ENCODE peak calls at places on chromosomes 2 and 18, in seven cellular contexts. S is uterus, N is GM12878, F is H1, O is brain microvascular endothelial cell, V is left ventricle myocardium inferior, L is stomach. U is an unnamed sample.

GRCh38 chr2:60413819-60414178 is 139.7 kb downstream of the BCL11A start:
- DNase-seq in O (no peak), V (no peak), S (no peak), F (no peak), L (no peak), N (peak; percentile 78), U (no peak)

GRCh38 chr2:238496756-238497609 is 70.3 kb downstream of the ASB1 start:
- DNase-seq in V (no peak), N (no peak), F (no peak), O (no peak), S (no peak), L (peak; percentile 19), U (peak; percentile 62)

GRCh38 chr2:64192570-64193192 is 48.5 kb upstream of the PELI1 start:
- DNase-seq in S (no peak), L (no peak), V (no peak), N (no peak), O (no peak), F (no peak), U (no peak)

GRCh38 chr2:10016802-10017258 is 26.5 kb upstream of the KLF11 start:
- DNase-seq in V (no peak), N (no peak), O (no peak), S (no peak), F (no peak), L (no peak), U (no peak)

GRCh38 chr18:48356909-48357631 is 52.1 kb downstream of the ZBTB7C start:
- DNase-seq in N (no peak), V (no peak), S (no peak), L (no peak), F (no peak), O (no peak), U (peak; percentile 56)

GRCh38 chr18:79988079-79988924 is at the start of gene TXNL4A:
- DNase-seq in S (peak; percentile 69), L (peak; percentile 89), N (peak; percentile 54), O (peak; percentile 75), F (no peak), V (peak; percentile 88), U (peak; percentile 88)

GRCh38 chr2:44930274-44930826 is 11.2 kb upstream of the SIX3 start:
- DNase-seq in N (no peak), L (no peak), S (no peak), F (no peak), V (no peak), O (no peak), U (no peak)

GRCh38 chr18:23634692-23635091 is 28.0 kb downstream of the ANKRD29 start:
- DNase-seq in N (no peak), S (no peak), V (no peak), F (no peak), L (no peak), O (no peak), U (no peak)

GRCh38 chr2:183532514-183532913 is 408.3 kb downstream of the NUP35 start:
- DNase-seq in F (no peak), N (no peak), V (no peak), L (no peak), O (peak; percentile 3), S (no peak), U (no peak)

GRCh38 chr18:59311631-59312030 is 6.8 kb downstream of the CPLX4 start:
- DNase-seq in F (no peak), O (peak; percentile 40), V (no peak), N (no peak), L (no peak), S (no peak), U (no peak)

GRCh38 chr2:170843656-170844055 is 27.0 kb downstream of the GAD1 start:
- DNase-seq in S (no peak), O (peak; percentile 39), L (no peak), N (no peak), V (no peak), F (no peak), U (no peak)

GRCh38 chr2:49693961-49694360 is 539.6 kb upstream of the FSHR start:
- DNase-seq in F (no peak), O (no peak), L (no peak), V (no peak), N (no peak), S (no peak), U (no peak)

GRCh38 chr2:5589183-5589582 is 103.0 kb upstream of the SOX11 start:
- DNase-seq in O (no peak), N (no peak), V (no peak), F (no peak), S (no peak), L (no peak), U (no peak)

GRCh38 chr2:150478206-150478974 is 9.1 kb downstream of the RND3 start:
- DNase-seq in V (no peak), O (no peak), F (no peak), S (no peak), N (no peak), L (no peak), U (no peak)

GRCh38 chr2:46925444-46926351 is 10.1 kb upstream of the MCFD2 start:
- DNase-seq in F (no peak), V (no peak), L (no peak), S (no peak), O (no peak), N (no peak), U (no peak)

GRCh38 chr2:37052600-37053332 is 31.4 kb downstream of the HEATR5B start:
- DNase-seq in V (no peak), O (no peak), S (no peak), F (no peak), N (no peak), L (no peak), U (no peak)

GRCh38 chr18:13612111-13612997 is 114.0 kb downstream of the FAM210A start:
- DNase-seq in O (no peak), V (no peak), S (no peak), F (no peak), N (peak; percentile 94), L (peak; percentile 44), U (no peak)

GRCh38 chr2:95025406-95026319 is at the start of gene MAL:
- DNase-seq in V (no peak), L (peak; percentile 40), F (no peak), O (no peak), N (no peak), S (no peak), U (no peak)

GRCh38 chr2:193219413-193219812 is 1024.7 kb upstream of the TMEFF2 start:
- DNase-seq in S (no peak), N (no peak), L (no peak), F (no peak), O (no peak), V (no peak), U (no peak)

DNA sequence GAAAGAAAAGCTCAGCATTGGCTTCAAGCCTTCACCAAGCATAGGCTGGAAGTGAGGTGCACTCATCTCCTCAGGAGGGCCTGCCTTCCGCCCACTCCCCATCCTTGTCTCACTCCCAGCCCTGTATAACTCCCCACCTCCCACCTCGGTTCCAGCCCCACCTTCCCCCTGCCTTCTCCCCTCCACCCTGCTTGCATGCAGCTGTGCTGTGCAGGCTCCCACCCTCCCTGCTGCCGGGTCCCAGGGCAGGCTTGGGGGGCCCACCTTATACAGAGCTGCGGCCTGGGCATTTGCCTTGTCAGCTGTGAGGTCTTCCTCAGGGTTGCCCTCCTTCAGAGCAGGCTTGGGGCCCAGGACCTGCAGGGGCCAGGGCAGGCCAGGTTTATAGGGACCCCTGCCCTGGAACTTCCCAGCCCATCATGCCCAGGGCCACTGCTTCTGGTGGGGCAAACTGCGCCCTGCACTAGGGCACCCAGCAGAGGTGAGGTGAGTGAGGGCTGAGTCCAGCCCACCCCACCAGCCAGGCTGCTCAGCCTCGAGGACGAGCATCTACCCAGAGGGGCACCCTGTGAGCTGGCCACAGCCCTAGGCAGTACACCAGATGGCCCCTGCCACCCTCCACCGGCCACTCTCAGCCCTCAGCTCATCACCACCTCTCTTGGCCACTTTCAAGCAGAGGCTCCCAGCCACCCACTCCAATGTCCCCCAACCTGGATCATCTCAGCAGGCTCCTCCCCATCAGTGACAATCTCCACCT is 11.6 kb downstream of the CAPG start:
- DNase-seq in L (no peak), F (no peak), N (no peak), S (no peak), V (no peak), O (no peak), U (no peak)
- H3K27ac ChIP-seq in L (no peak overlapping the region), F (no peak overlapping the region), N (no peak overlapping the region), S (no peak overlapping the region), V (no peak overlapping the region), O (no peak overlapping the region), U (peak overlapping the region; percentile 86)

DNA sequence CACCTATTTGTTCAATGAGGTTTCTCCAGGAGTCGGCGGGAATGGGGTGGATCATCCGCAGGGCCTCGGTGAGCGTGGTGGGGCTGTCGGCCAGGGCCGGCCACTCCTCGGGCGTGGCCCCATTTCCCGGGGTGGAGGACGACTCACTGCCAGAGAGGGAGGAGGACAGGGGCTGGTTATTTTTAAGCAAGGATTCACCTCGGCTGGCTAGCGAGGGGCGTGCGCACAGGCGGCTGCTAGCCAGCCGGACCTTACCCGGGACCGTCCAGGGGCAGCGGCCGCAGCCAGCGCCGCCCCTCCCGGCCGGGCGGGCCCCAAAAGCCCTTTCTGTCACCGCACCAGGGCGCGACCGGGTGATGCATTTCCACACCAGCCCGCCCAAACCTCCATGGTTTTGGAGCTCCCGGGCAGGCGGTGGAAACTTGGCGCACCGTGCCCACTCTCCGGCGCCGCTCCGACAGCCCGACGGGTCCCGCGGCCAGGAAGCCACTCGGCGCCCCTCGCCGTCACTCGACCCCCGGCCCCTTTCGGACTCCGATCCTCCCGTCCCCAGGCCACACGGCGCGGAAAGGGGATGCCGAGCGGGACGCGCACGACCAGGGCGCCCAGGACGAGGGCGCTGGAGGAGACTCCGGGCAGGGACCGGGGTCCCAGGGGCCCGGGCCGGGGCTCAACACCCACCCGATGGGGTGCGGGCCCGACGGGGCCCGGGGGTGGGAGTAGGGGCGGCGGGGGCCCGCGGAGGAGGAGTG is 57.2 kb downstream of the SNORC start:
- DNase-seq in O (no peak), F (no peak), N (no peak), S (no peak), V (no peak), L (no peak), U (no peak)
- H3K4me3 ChIP-seq in O (peak overlapping the region; percentile 12), F (peak overlapping the region; percentile 61), N (no peak overlapping the region), S (peak overlapping the region; percentile 29), V (peak overlapping the region; percentile 55), L (peak overlapping the region; percentile 56), U (peak overlapping the region; percentile 76)

GRCh38 chr2:79235135-79235534 is 75.6 kb upstream of the REG3A start:
- DNase-seq in L (no peak), N (no peak), V (no peak), O (no peak), S (no peak), F (no peak), U (no peak)
- TF ChIP-seq CTCF in L (peak; percentile 11), N (no peak), V (no peak), O (no peak), S (no peak), F (peak; percentile 69), U (no peak)

GRCh38 chr2:189783451-189783926 is 650 bp downstream of the ORMDL1 start:
- DNase-seq in O (no peak), S (no peak), V (no peak), F (no peak), N (peak; percentile 20), L (no peak), U (no peak)

GRCh38 chr2:189783927-189784867 is at the start of the genes ORMDL1 and PMS1:
- DNase-seq in F (peak; percentile 87), L (peak; percentile 97), N (peak; percentile 86), O (peak; percentile 91), V (peak; percentile 97), S (peak; percentile 93), U (peak; percentile 96)

DNA sequence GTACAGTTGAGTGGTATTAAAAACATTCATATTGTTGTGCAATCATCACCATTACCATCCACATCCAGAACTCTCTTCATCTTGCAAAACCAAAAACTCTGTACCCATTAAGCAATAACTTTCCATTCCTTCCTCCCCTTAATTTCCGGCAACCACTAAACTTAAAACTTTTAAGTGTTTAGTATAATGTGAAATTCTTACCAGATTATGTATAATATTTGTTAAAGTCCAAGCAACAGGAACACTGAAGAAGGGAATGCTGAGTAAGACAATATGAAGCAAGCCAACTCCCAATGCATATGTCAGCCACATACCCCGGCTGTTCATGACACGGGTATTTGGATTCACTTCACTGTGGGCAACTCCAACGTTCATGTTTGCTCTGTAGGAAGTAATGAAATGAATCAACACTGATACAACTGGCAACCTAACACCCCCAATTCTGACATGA is 1.9 kb downstream of the ORMDL1 start:
- DNase-seq in N (no peak), L (no peak), V (no peak), O (no peak), F (no peak), S (no peak), U (no peak)
- H3K27ac ChIP-seq in N (peak overlapping the region; percentile 92), L (no peak overlapping the region), V (no peak overlapping the region), O (peak overlapping the region; percentile 18), F (no peak overlapping the region), S (no peak overlapping the region), U (peak overlapping the region; percentile 57)

U was measured in coronary artery.